ENCODE peak calls at places on chromosome 6, in nine cellular contexts. One of them, this sample, is unnamed.

GRCh38 chr6:119738425-119738824 is 388.9 kb upstream of the MAN1A1 start:
- DNase-seq in stomach: no peak
- DNase-seq in MM.1S: no peak
- DNase-seq in activated T-helper 2 cell treated with anti-CD3 and anti-CD28 coated beads, Interferon-gamma antibody, Interleukin-2, Interleukin-4, amounts not matched to agents 10 μg/mL and 5 μg/mL and 100 μg/mL, durations not matched to agents 14 hours and 24 hours and 36 hours: no peak
- DNase-seq in Right ventricle myocardium inferior: no peak
- DNase-seq in GM20000: no peak
- DNase-seq in NCI-H774: no peak
- DNase-seq in GM03348: no peak
- DNase-seq in body of pancreas: no peak
- DNase-seq in this sample: no peak

GRCh38 chr6:132712366-132712765 is 1.5 kb downstream of the VNN1 start:
- DNase-seq in activated T-helper 2 cell treated with anti-CD3 and anti-CD28 coated beads, Interferon-gamma antibody, Interleukin-2, Interleukin-4, amounts not matched to agents 10 μg/mL and 5 μg/mL and 100 μg/mL, durations not matched to agents 14 hours and 24 hours and 36 hours: no peak
- DNase-seq in Right ventricle myocardium inferior: no peak
- DNase-seq in GM20000: no peak
- DNase-seq in body of pancreas: peak; percentile 15
- DNase-seq in NCI-H774: no peak
- DNase-seq in GM03348: peak; percentile 13
- DNase-seq in stomach: no peak
- DNase-seq in MM.1S: no peak
- DNase-seq in this sample: no peak

GRCh38 chr6:56168601-56169000 is 78.8 kb downstream of the COL21A1 start:
- DNase-seq in MM.1S: no peak
- DNase-seq in stomach: no peak
- DNase-seq in GM20000: no peak
- DNase-seq in body of pancreas: no peak
- DNase-seq in Right ventricle myocardium inferior: no peak
- DNase-seq in GM03348: no peak
- DNase-seq in NCI-H774: no peak
- DNase-seq in activated T-helper 2 cell treated with anti-CD3 and anti-CD28 coated beads, Interferon-gamma antibody, Interleukin-2, Interleukin-4, amounts not matched to agents 10 μg/mL and 5 μg/mL and 100 μg/mL, durations not matched to agents 14 hours and 24 hours and 36 hours: no peak
- DNase-seq in this sample: no peak

GRCh38 chr6:133132583-133132982 is 108.6 kb upstream of the EYA4 start:
- DNase-seq in MM.1S: no peak
- DNase-seq in stomach: no peak
- DNase-seq in Right ventricle myocardium inferior: no peak
- DNase-seq in GM03348: no peak
- DNase-seq in GM20000: no peak
- DNase-seq in NCI-H774: no peak
- DNase-seq in activated T-helper 2 cell treated with anti-CD3 and anti-CD28 coated beads, Interferon-gamma antibody, Interleukin-2, Interleukin-4, amounts not matched to agents 10 μg/mL and 5 μg/mL and 100 μg/mL, durations not matched to agents 14 hours and 24 hours and 36 hours: no peak
- DNase-seq in body of pancreas: no peak
- DNase-seq in this sample: no peak

GRCh38 chr6:139135578-139136545 is 982 bp downstream of the HECA start:
- DNase-seq in Right ventricle myocardium inferior: peak; percentile 92
- DNase-seq in GM03348: peak; percentile 69
- DNase-seq in activated T-helper 2 cell treated with anti-CD3 and anti-CD28 coated beads, Interferon-gamma antibody, Interleukin-2, Interleukin-4, amounts not matched to agents 10 μg/mL and 5 μg/mL and 100 μg/mL, durations not matched to agents 14 hours and 24 hours and 36 hours: peak; percentile 58
- DNase-seq in GM20000: peak; percentile 71
- DNase-seq in stomach: peak; percentile 72
- DNase-seq in NCI-H774: peak; percentile 28
- DNase-seq in MM.1S: peak; percentile 47
- DNase-seq in body of pancreas: peak; percentile 55
- DNase-seq in this sample: no peak

GRCh38 chr6:80550748-80551147 is 444.3 kb downstream of the BCKDHB start:
- DNase-seq in GM20000: no peak
- DNase-seq in activated T-helper 2 cell treated with anti-CD3 and anti-CD28 coated beads, Interferon-gamma antibody, Interleukin-2, Interleukin-4, amounts not matched to agents 10 μg/mL and 5 μg/mL and 100 μg/mL, durations not matched to agents 14 hours and 24 hours and 36 hours: no peak
- DNase-seq in stomach: no peak
- DNase-seq in MM.1S: no peak
- DNase-seq in Right ventricle myocardium inferior: no peak
- DNase-seq in GM03348: no peak
- DNase-seq in NCI-H774: no peak
- DNase-seq in body of pancreas: no peak
- DNase-seq in this sample: no peak

GRCh38 chr6:149723771-149724417 is 6.0 kb upstream of the LATS1 start:
- DNase-seq in Right ventricle myocardium inferior: no peak
- DNase-seq in stomach: peak; percentile 44
- DNase-seq in activated T-helper 2 cell treated with anti-CD3 and anti-CD28 coated beads, Interferon-gamma antibody, Interleukin-2, Interleukin-4, amounts not matched to agents 10 μg/mL and 5 μg/mL and 100 μg/mL, durations not matched to agents 14 hours and 24 hours and 36 hours: peak; percentile 43
- DNase-seq in body of pancreas: peak; percentile 71
- DNase-seq in MM.1S: no peak
- DNase-seq in GM03348: peak; percentile 75
- DNase-seq in NCI-H774: peak; percentile 32
- DNase-seq in GM20000: no peak
- DNase-seq in this sample: no peak

GRCh38 chr6:123316733-123317323 is 319.9 kb downstream of the TRDN start:
- DNase-seq in GM03348: peak; percentile 7
- DNase-seq in activated T-helper 2 cell treated with anti-CD3 and anti-CD28 coated beads, Interferon-gamma antibody, Interleukin-2, Interleukin-4, amounts not matched to agents 10 μg/mL and 5 μg/mL and 100 μg/mL, durations not matched to agents 14 hours and 24 hours and 36 hours: no peak
- DNase-seq in MM.1S: peak; percentile 14
- DNase-seq in body of pancreas: no peak
- DNase-seq in GM20000: peak; percentile 2
- DNase-seq in Right ventricle myocardium inferior: no peak
- DNase-seq in stomach: no peak
- DNase-seq in NCI-H774: peak; percentile 46
- DNase-seq in this sample: no peak

GRCh38 chr6:169397684-169398083 is 144.0 kb upstream of the THBS2 start:
- DNase-seq in body of pancreas: no peak
- DNase-seq in NCI-H774: no peak
- DNase-seq in GM20000: no peak
- DNase-seq in activated T-helper 2 cell treated with anti-CD3 and anti-CD28 coated beads, Interferon-gamma antibody, Interleukin-2, Interleukin-4, amounts not matched to agents 10 μg/mL and 5 μg/mL and 100 μg/mL, durations not matched to agents 14 hours and 24 hours and 36 hours: no peak
- DNase-seq in stomach: no peak
- DNase-seq in MM.1S: no peak
- DNase-seq in Right ventricle myocardium inferior: no peak
- DNase-seq in GM03348: no peak
- DNase-seq in this sample: no peak

GRCh38 chr6:113464959-113465358 is 392.2 kb upstream of the MARCKS start:
- DNase-seq in body of pancreas: no peak
- DNase-seq in Right ventricle myocardium inferior: no peak
- DNase-seq in GM03348: peak; percentile 57
- DNase-seq in activated T-helper 2 cell treated with anti-CD3 and anti-CD28 coated beads, Interferon-gamma antibody, Interleukin-2, Interleukin-4, amounts not matched to agents 10 μg/mL and 5 μg/mL and 100 μg/mL, durations not matched to agents 14 hours and 24 hours and 36 hours: no peak
- DNase-seq in GM20000: no peak
- DNase-seq in stomach: no peak
- DNase-seq in MM.1S: no peak
- DNase-seq in NCI-H774: no peak
- DNase-seq in this sample: no peak

GRCh38 chr6:42021847-42022754 is 28.2 kb upstream of the TAF8 start:
- DNase-seq in Right ventricle myocardium inferior: no peak
- DNase-seq in GM03348: no peak
- DNase-seq in stomach: no peak
- DNase-seq in MM.1S: no peak
- DNase-seq in NCI-H774: no peak
- DNase-seq in body of pancreas: no peak
- DNase-seq in activated T-helper 2 cell treated with anti-CD3 and anti-CD28 coated beads, Interferon-gamma antibody, Interleukin-2, Interleukin-4, amounts not matched to agents 10 μg/mL and 5 μg/mL and 100 μg/mL, durations not matched to agents 14 hours and 24 hours and 36 hours: peak; percentile 68
- DNase-seq in GM20000: no peak
- DNase-seq in this sample: no peak

GRCh38 chr6:170405311-170405975 is 98.9 kb downstream of the FAM120B start:
- DNase-seq in GM20000: no peak
- DNase-seq in GM03348: peak; percentile 92
- DNase-seq in body of pancreas: no peak
- DNase-seq in NCI-H774: no peak
- DNase-seq in Right ventricle myocardium inferior: no peak
- DNase-seq in stomach: no peak
- DNase-seq in MM.1S: no peak
- DNase-seq in activated T-helper 2 cell treated with anti-CD3 and anti-CD28 coated beads, Interferon-gamma antibody, Interleukin-2, Interleukin-4, amounts not matched to agents 10 μg/mL and 5 μg/mL and 100 μg/mL, durations not matched to agents 14 hours and 24 hours and 36 hours: no peak
- DNase-seq in this sample: no peak

GRCh38 chr6:1608222-1608975 is 1.3 kb upstream of the FOXC1 start:
- DNase-seq in Right ventricle myocardium inferior: no peak
- DNase-seq in GM03348: no peak
- DNase-seq in GM20000: peak; percentile 45
- DNase-seq in activated T-helper 2 cell treated with anti-CD3 and anti-CD28 coated beads, Interferon-gamma antibody, Interleukin-2, Interleukin-4, amounts not matched to agents 10 μg/mL and 5 μg/mL and 100 μg/mL, durations not matched to agents 14 hours and 24 hours and 36 hours: no peak
- DNase-seq in MM.1S: no peak
- DNase-seq in NCI-H774: no peak
- DNase-seq in stomach: no peak
- DNase-seq in body of pancreas: no peak
- DNase-seq in this sample: no peak

GRCh38 chr6:170058878-170059485 is 231.9 kb downstream of the DLL1 start:
- DNase-seq in GM20000: no peak
- DNase-seq in NCI-H774: no peak
- DNase-seq in Right ventricle myocardium inferior: no peak
- DNase-seq in MM.1S: no peak
- DNase-seq in body of pancreas: no peak
- DNase-seq in activated T-helper 2 cell treated with anti-CD3 and anti-CD28 coated beads, Interferon-gamma antibody, Interleukin-2, Interleukin-4, amounts not matched to agents 10 μg/mL and 5 μg/mL and 100 μg/mL, durations not matched to agents 14 hours and 24 hours and 36 hours: no peak
- DNase-seq in GM03348: no peak
- DNase-seq in stomach: peak; percentile 16
- DNase-seq in this sample: no peak

GRCh38 chr6:32852844-32853540 is 512 bp downstream of the TAP1 start:
- DNase-seq in body of pancreas: peak; percentile 62
- DNase-seq in Right ventricle myocardium inferior: peak; percentile 79
- DNase-seq in activated T-helper 2 cell treated with anti-CD3 and anti-CD28 coated beads, Interferon-gamma antibody, Interleukin-2, Interleukin-4, amounts not matched to agents 10 μg/mL and 5 μg/mL and 100 μg/mL, durations not matched to agents 14 hours and 24 hours and 36 hours: peak; percentile 40
- DNase-seq in MM.1S: peak; percentile 53
- DNase-seq in NCI-H774: no peak
- DNase-seq in GM03348: peak; percentile 55
- DNase-seq in GM20000: peak; percentile 66
- DNase-seq in stomach: peak; percentile 47
- DNase-seq in this sample: peak; percentile 92

GRCh38 chr6:123803862-123804681 is at the start of gene NKAIN2:
- DNase-seq in GM03348: no peak
- DNase-seq in Right ventricle myocardium inferior: peak; percentile 60
- DNase-seq in NCI-H774: peak; percentile 92
- DNase-seq in MM.1S: peak; percentile 56
- DNase-seq in activated T-helper 2 cell treated with anti-CD3 and anti-CD28 coated beads, Interferon-gamma antibody, Interleukin-2, Interleukin-4, amounts not matched to agents 10 μg/mL and 5 μg/mL and 100 μg/mL, durations not matched to agents 14 hours and 24 hours and 36 hours: no peak
- DNase-seq in body of pancreas: no peak
- DNase-seq in stomach: no peak
- DNase-seq in GM20000: peak; percentile 34
- DNase-seq in this sample: no peak

GRCh38 chr6:41734666-41735426 is 562 bp downstream of the TFEB start:
- DNase-seq in GM20000: peak; percentile 94
- DNase-seq in GM03348: peak; percentile 95
- DNase-seq in body of pancreas: peak; percentile 64
- DNase-seq in stomach: peak; percentile 83
- DNase-seq in MM.1S: peak; percentile 67
- DNase-seq in Right ventricle myocardium inferior: peak; percentile 93
- DNase-seq in NCI-H774: peak; percentile 58
- DNase-seq in activated T-helper 2 cell treated with anti-CD3 and anti-CD28 coated beads, Interferon-gamma antibody, Interleukin-2, Interleukin-4, amounts not matched to agents 10 μg/mL and 5 μg/mL and 100 μg/mL, durations not matched to agents 14 hours and 24 hours and 36 hours: peak; percentile 62
- DNase-seq in this sample: peak; percentile 95

GRCh38 chr6:91566467-91566866 is 979.6 kb upstream of the MAP3K7 start:
- DNase-seq in stomach: no peak
- DNase-seq in NCI-H774: no peak
- DNase-seq in MM.1S: no peak
- DNase-seq in Right ventricle myocardium inferior: no peak
- DNase-seq in GM20000: no peak
- DNase-seq in GM03348: no peak
- DNase-seq in activated T-helper 2 cell treated with anti-CD3 and anti-CD28 coated beads, Interferon-gamma antibody, Interleukin-2, Interleukin-4, amounts not matched to agents 10 μg/mL and 5 μg/mL and 100 μg/mL, durations not matched to agents 14 hours and 24 hours and 36 hours: no peak
- DNase-seq in body of pancreas: no peak
- DNase-seq in this sample: no peak

GRCh38 chr6:123997223-123997622 is 193.6 kb downstream of the NKAIN2 start:
- DNase-seq in activated T-helper 2 cell treated with anti-CD3 and anti-CD28 coated beads, Interferon-gamma antibody, Interleukin-2, Interleukin-4, amounts not matched to agents 10 μg/mL and 5 μg/mL and 100 μg/mL, durations not matched to agents 14 hours and 24 hours and 36 hours: no peak
- DNase-seq in stomach: no peak
- DNase-seq in GM20000: no peak
- DNase-seq in Right ventricle myocardium inferior: no peak
- DNase-seq in MM.1S: no peak
- DNase-seq in NCI-H774: peak; percentile 88
- DNase-seq in GM03348: no peak
- DNase-seq in body of pancreas: peak; percentile 21
- DNase-seq in this sample: no peak

GRCh38 chr6:139153876-139154275 is 19.0 kb downstream of the HECA start:
- DNase-seq in activated T-helper 2 cell treated with anti-CD3 and anti-CD28 coated beads, Interferon-gamma antibody, Interleukin-2, Interleukin-4, amounts not matched to agents 10 μg/mL and 5 μg/mL and 100 μg/mL, durations not matched to agents 14 hours and 24 hours and 36 hours: no peak
- DNase-seq in Right ventricle myocardium inferior: no peak
- DNase-seq in MM.1S: no peak
- DNase-seq in GM03348: peak; percentile 50
- DNase-seq in body of pancreas: no peak
- DNase-seq in stomach: no peak
- DNase-seq in GM20000: no peak
- DNase-seq in NCI-H774: no peak
- DNase-seq in this sample: no peak

GRCh38 chr6:125547320-125547843 is 202.1 kb upstream of the HEY2 start:
- DNase-seq in NCI-H774: no peak
- DNase-seq in activated T-helper 2 cell treated with anti-CD3 and anti-CD28 coated beads, Interferon-gamma antibody, Interleukin-2, Interleukin-4, amounts not matched to agents 10 μg/mL and 5 μg/mL and 100 μg/mL, durations not matched to agents 14 hours and 24 hours and 36 hours: no peak
- DNase-seq in body of pancreas: no peak
- DNase-seq in GM03348: no peak
- DNase-seq in Right ventricle myocardium inferior: no peak
- DNase-seq in GM20000: no peak
- DNase-seq in MM.1S: no peak
- DNase-seq in stomach: no peak
- DNase-seq in this sample: no peak

This sample was measured in esophagus muscularis mucosa.